ENCODE peak calls at places on chromosomes 1 and 21, in four cellular contexts. S, G, P and Q are unnamed samples.

GRCh38 chr1:154353460-154353904 is 28.2 kb downstream of the ATP8B2 start:
- DNase-seq in S (no peak), G (no peak), P (peak), Q (peak)

GRCh38 chr1:246428542-246429308 is 78.4 kb downstream of the SMYD3 start:
- DNase-seq in S (no peak), G (no peak), P (peak), Q (peak)

GRCh38 chr1:46411601-46412341 is 17.7 kb downstream of the FAAH start:
- DNase-seq in S (no peak), G (no peak), P (no peak), Q (no peak)

GRCh38 chr1:167166703-167167100 is 54.0 kb upstream of the POU2F1 start:
- DNase-seq in S (no peak), G (no peak), P (no peak), Q (no peak)

GRCh38 chr1:26959722-26960624 is at the start of gene KDF1:
- DNase-seq in S (no peak), G (no peak), P (no peak), Q (peak)

GRCh38 chr1:6316240-6317100 is 55.6 kb upstream of the GPR153 start:
- DNase-seq in S (no peak), G (peak), P (no peak), Q (no peak)

GRCh38 chr21:35396655-35397054 is 347.6 kb upstream of the RUNX1 start:
- DNase-seq in S (no peak), G (no peak), P (no peak), Q (no peak)

GRCh38 chr1:154348429-154349076 is 23.2 kb downstream of the ATP8B2 start:
- DNase-seq in S (no peak), G (no peak), P (no peak), Q (no peak)

GRCh38 chr1:119475866-119476439 is 31.1 kb upstream of the HSD3B1 start:
- DNase-seq in S (peak), G (no peak), P (peak), Q (peak)
- TF ChIP-seq CTCF in S (peak), G (no peak), P (peak), Q (peak)

GRCh38 chr1:63319069-63320023 is 3.0 kb upstream of the FOXD3 start:
- DNase-seq in S (no peak), G (no peak), P (peak), Q (no peak)

GRCh38 chr1:63317814-63318156 is 4.6 kb upstream of the FOXD3 start:
- DNase-seq in S (no peak), G (no peak), P (peak), Q (no peak)

GRCh38 chr1:63318255-63319068 is 3.9 kb upstream of the FOXD3 start:
- DNase-seq in S (no peak), G (no peak), P (peak), Q (no peak)

GRCh38 chr1:63316540-63316939 is 5.8 kb upstream of the FOXD3 start:
- DNase-seq in S (no peak), G (no peak), P (no peak), Q (no peak)

DNA sequence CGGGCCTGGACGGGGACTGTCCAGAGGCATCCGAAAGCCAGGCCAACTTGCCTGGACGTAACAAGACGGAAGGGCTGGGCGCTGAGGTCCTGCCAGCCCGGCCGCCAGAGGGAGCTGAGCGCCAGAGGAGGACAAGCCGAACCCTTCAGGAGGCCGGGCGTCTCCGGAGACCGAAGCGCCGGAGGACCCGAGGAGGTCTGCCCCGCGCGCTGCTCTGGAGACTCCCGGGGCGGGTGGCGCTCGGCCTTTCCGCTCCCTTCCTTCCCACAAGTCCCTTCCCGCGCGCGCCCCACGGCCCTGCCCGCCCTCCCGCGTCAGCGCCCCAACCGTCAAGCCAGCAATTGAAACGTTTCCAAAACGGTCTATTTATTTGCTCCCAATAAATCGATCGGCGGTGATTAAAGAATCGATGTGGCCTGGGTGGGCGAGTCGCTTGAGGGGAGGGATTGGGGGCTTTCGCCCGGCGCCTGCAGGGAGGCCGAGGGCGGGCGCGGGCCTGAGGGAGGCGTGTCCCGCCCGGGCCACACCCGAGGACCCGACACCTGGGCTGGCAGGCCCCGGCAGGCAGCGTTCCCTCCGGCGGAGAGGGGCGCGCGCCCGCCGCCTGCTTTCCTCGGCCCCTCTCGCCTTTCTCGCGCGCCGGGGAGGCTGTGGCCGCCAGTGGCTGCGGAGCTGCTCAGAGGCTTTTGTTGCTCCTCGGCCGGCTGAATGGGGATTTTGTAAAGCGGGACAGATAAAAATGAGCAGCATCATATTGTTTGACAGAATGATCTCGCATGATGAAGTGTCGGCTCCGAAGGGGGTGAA is 5.2 kb upstream of the FOXD3 start:
- DNase-seq in S (no peak), G (no peak), P (peak), Q (peak)
- TF ChIP-seq CTCF in S (no peak), G (no peak), P (peak), Q (peak)

GRCh38 chr1:214005716-214006115 is 17.9 kb downstream of the PROX1 start:
- DNase-seq in S (no peak), G (no peak), P (no peak), Q (no peak)

GRCh38 chr1:214004795-214005194 is 17.0 kb downstream of the PROX1 start:
- DNase-seq in S (no peak), G (no peak), P (no peak), Q (no peak)

GRCh38 chr1:214008347-214008746 is 20.6 kb downstream of the PROX1 start:
- DNase-seq in S (no peak), G (no peak), P (no peak), Q (no peak)

GRCh38 chr1:214008791-214009612 is 21.2 kb downstream of the PROX1 start:
- DNase-seq in S (no peak), G (no peak), P (no peak), Q (no peak)

GRCh38 chr1:214006845-214007244 is 19.1 kb downstream of the PROX1 start:
- DNase-seq in S (no peak), G (no peak), P (no peak), Q (no peak)
- TF ChIP-seq CTCF in S (no peak), G (no peak), P (no peak), Q (no peak)

GRCh38 chr21:31115249-31115648 is 77.0 kb upstream of the KRTAP19-8 start:
- DNase-seq in S (no peak), G (no peak), P (no peak), Q (no peak)

GRCh38 chr21:31119199-31119598 is 80.9 kb upstream of the KRTAP19-8 start:
- DNase-seq in S (no peak), G (no peak), P (no peak), Q (no peak)

DNA sequence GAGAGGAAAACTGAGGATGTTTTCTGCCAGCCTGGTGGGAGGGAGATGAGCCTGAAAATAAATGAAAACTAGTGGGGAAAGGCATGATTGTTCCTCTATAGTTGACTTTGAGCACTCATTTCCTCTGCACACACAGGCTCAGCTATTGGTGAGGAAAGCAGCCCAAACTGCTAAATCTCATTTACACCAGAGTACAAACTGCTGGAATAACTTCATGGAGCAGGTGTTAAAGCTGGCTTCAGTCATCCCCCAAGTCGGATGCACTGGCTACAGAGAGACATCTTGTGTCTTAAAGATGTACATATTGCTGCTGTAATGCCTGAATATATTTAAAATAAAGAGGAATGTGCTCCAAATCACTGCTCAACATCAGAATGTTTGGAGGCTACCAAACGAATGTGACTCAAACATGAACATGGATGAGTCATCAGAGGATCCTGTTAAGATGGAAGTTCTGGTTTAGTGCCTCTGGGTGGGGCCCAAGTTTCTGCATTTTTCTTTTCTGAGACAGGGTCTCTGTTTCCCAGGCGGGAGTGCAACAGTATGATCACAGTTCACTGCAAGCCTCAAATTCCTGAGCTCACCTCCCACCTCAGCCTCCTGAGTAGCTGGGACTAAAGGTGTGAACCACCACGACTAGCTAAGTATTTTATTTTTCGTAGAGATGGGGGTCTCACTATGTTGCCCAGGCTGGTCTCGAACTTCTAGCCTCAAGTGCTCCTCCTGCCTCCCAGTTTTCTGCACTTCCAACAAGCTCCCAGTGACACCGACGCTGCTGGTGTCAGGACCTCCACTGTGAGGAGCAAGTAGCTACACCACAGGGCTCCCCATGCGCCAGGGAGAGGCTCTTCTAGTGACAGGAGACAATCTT is 79.0 kb upstream of the KRTAP19-8 start:
- DNase-seq in S (no peak), G (no peak), P (peak), Q (peak)
- TF ChIP-seq CTCF in S (no peak), G (no peak), P (no peak), Q (no peak)

GRCh38 chr1:84505167-84506001 is 802 bp upstream of the SPATA1 start:
- DNase-seq in S (no peak), G (peak), P (peak), Q (peak)
- TF ChIP-seq CTCF in S (no peak), G (no peak), P (no peak), Q (no peak)

GRCh38 chr1:206469933-206470691 is at the start of gene IKBKE:
- DNase-seq in S (no peak), G (peak), P (peak), Q (peak)

GRCh38 chr1:206471993-206472392 is 1.7 kb downstream of the IKBKE start:
- DNase-seq in S (no peak), G (no peak), P (no peak), Q (no peak)

GRCh38 chr1:206471415-206471801 is 1.1 kb downstream of the IKBKE start:
- DNase-seq in S (no peak), G (no peak), P (no peak), Q (no peak)

GRCh38 chr1:206469411-206469932 is 804 bp upstream of the IKBKE start:
- DNase-seq in S (no peak), G (no peak), P (no peak), Q (peak)

GRCh38 chr1:206470692-206471414 is 577 bp downstream of the IKBKE start:
- DNase-seq in S (no peak), G (no peak), P (peak), Q (peak)
- TF ChIP-seq CTCF in S (no peak), G (no peak), P (no peak), Q (no peak)

GRCh38 chr1:151012684-151013471 is 4.6 kb downstream of the PRUNE1 start:
- DNase-seq in S (no peak), G (no peak), P (peak), Q (no peak)

GRCh38 chr1:151011154-151011850 is 3.1 kb downstream of the PRUNE1 start:
- DNase-seq in S (no peak), G (no peak), P (peak), Q (no peak)

GRCh38 chr1:151009674-151010345 is 1.6 kb downstream of the PRUNE1 start:
- DNase-seq in S (no peak), G (no peak), P (no peak), Q (no peak)

GRCh38 chr1:151010346-151010726 is 2.1 kb downstream of the PRUNE1 start:
- DNase-seq in S (no peak), G (no peak), P (no peak), Q (no peak)

GRCh38 chr1:151013518-151013917 is 5.3 kb downstream of the PRUNE1 start:
- DNase-seq in S (no peak), G (no peak), P (no peak), Q (no peak)
- TF ChIP-seq CTCF in S (no peak), G (no peak), P (no peak), Q (no peak)

GRCh38 chr1:72846476-72846875 is 564.1 kb upstream of the NEGR1 start:
- DNase-seq in S (no peak), G (no peak), P (no peak), Q (no peak)

GRCh38 chr1:72848997-72849396 is 566.7 kb upstream of the NEGR1 start:
- DNase-seq in S (no peak), G (no peak), P (no peak), Q (no peak)

GRCh38 chr1:72845981-72846380 is 563.6 kb upstream of the NEGR1 start:
- DNase-seq in S (no peak), G (no peak), P (no peak), Q (no peak)

GRCh38 chr1:72846891-72847290 is 564.6 kb upstream of the NEGR1 start:
- DNase-seq in S (no peak), G (no peak), P (peak), Q (no peak)

DNA sequence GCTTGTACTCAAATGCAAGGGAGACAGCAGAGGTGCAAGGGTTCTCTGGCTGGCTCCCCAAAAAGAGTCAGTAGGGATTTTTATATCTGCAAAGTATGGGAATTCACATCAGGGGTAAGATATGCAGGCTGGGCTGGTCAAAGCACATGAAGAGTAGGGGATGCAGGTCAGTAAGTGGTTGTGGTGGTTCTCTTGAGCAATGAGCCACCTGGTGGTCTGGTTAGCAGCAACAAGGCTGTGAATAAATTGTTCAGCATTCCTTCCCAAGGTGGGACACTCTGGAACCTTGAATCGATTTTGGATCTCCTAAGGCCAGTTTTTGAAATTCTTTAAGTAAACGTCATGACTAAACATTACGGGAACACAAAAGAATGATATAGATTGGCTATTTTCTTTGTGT is 563.0 kb upstream of the NEGR1 start:
- DNase-seq in S (no peak), G (no peak), P (no peak), Q (peak)
- TF ChIP-seq CTCF in S (no peak), G (no peak), P (peak), Q (no peak)

GRCh38 chr1:245278846-245279245 is 124.1 kb downstream of the KIF26B start:
- DNase-seq in S (no peak), G (no peak), P (no peak), Q (no peak)

GRCh38 chr1:245272676-245273075 is 117.9 kb downstream of the KIF26B start:
- DNase-seq in S (no peak), G (no peak), P (no peak), Q (no peak)

GRCh38 chr1:245276426-245276825 is 121.6 kb downstream of the KIF26B start:
- DNase-seq in S (no peak), G (no peak), P (no peak), Q (no peak)

GRCh38 chr1:245279346-245279745 is 124.6 kb downstream of the KIF26B start:
- DNase-seq in S (no peak), G (no peak), P (no peak), Q (no peak)

DNA sequence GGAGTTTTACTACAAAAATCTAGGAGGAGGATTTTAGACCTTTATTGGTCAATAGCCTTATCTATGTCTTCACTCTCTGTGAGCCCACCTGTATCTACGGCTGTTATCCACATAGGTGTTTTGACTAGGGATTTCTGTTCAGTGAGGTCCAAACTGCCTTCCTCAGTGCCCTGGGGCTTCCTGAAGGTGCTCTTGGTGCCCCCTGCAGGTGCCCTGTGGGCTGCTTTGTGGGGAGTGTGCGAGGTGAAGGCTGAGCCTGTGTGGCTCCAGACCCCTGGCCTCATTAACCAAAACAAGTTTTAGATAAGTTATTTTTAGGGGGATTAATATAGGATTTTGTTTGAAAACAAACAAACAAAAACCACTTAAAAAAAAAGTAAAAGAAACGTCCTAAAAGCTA is 122.5 kb downstream of the KIF26B start:
- DNase-seq in S (no peak), G (no peak), P (no peak), Q (peak)
- TF ChIP-seq CTCF in S (no peak), G (no peak), P (no peak), Q (peak)